ENCODE peak calls at places on chromosome 22, in four cellular contexts. One of them, this sample, is unnamed.

GRCh38 chr22:37282385-37282677 is at the start of gene CYTH4:
- DNase-seq in WERI-Rb-1: no peak
- DNase-seq in PC-3: peak; percentile 58
- DNase-seq in MV-4-11: peak; percentile 85
- DNase-seq in this sample: no peak

GRCh38 chr22:25475554-25476022 is 88.9 kb upstream of the GRK3 start:
- DNase-seq in PC-3: no peak
- DNase-seq in MV-4-11: no peak
- DNase-seq in WERI-Rb-1: no peak
- DNase-seq in this sample: peak; percentile 74

GRCh38 chr22:37077802-37078448 is 26.4 kb downstream of the KCTD17 start:
- DNase-seq in PC-3: peak; percentile 58
- DNase-seq in WERI-Rb-1: peak; percentile 76
- DNase-seq in MV-4-11: peak; percentile 17
- DNase-seq in this sample: peak; percentile 41

GRCh38 chr22:21051836-21052400 is 6.2 kb downstream of the LRRC74B start:
- DNase-seq in MV-4-11: no peak
- DNase-seq in WERI-Rb-1: no peak
- DNase-seq in PC-3: no peak
- DNase-seq in this sample: no peak

GRCh38 chr22:43707650-43708049 is 104.5 kb downstream of the EFCAB6 start:
- DNase-seq in MV-4-11: no peak
- DNase-seq in WERI-Rb-1: no peak
- DNase-seq in PC-3: peak; percentile 62
- DNase-seq in this sample: no peak

GRCh38 chr22:35835267-35835997 is 117.8 kb downstream of the APOL5 start:
- DNase-seq in WERI-Rb-1: no peak
- DNase-seq in PC-3: peak; percentile 54
- DNase-seq in MV-4-11: no peak
- DNase-seq in this sample: no peak

GRCh38 chr22:36350751-36351594 is 36.8 kb downstream of the MYH9 start:
- DNase-seq in PC-3: peak; percentile 48
- DNase-seq in MV-4-11: no peak
- DNase-seq in WERI-Rb-1: peak; percentile 28
- DNase-seq in this sample: no peak

GRCh38 chr22:20905415-20906386 is 11.5 kb upstream of the CRKL start:
- DNase-seq in WERI-Rb-1: no peak
- DNase-seq in PC-3: peak; percentile 29
- DNase-seq in MV-4-11: peak; percentile 30
- DNase-seq in this sample: no peak

GRCh38 chr22:46378499-46379300 is 43.2 kb downstream of the TRMU start:
- DNase-seq in WERI-Rb-1: no peak
- DNase-seq in MV-4-11: peak; percentile 31
- DNase-seq in PC-3: no peak
- DNase-seq in this sample: no peak

GRCh38 chr22:19150482-19151328 is 613 bp upstream of the GSC2 start:
- DNase-seq in PC-3: no peak
- DNase-seq in WERI-Rb-1: no peak
- DNase-seq in MV-4-11: no peak
- DNase-seq in this sample: no peak

GRCh38 chr22:40123387-40123786 is 54.3 kb upstream of the TNRC6B start:
- DNase-seq in MV-4-11: no peak
- DNase-seq in WERI-Rb-1: no peak
- DNase-seq in PC-3: no peak
- DNase-seq in this sample: no peak

GRCh38 chr22:28607710-28608109 is 71.9 kb downstream of the TTC28 start:
- DNase-seq in PC-3: no peak
- DNase-seq in WERI-Rb-1: no peak
- DNase-seq in MV-4-11: peak; percentile 12
- DNase-seq in this sample: no peak

GRCh38 chr22:44180706-44181032 is at the start of gene PARVG:
- DNase-seq in PC-3: peak; percentile 38
- DNase-seq in WERI-Rb-1: no peak
- DNase-seq in MV-4-11: peak; percentile 50
- DNase-seq in this sample: no peak

GRCh38 chr22:35346596-35347220 is 34.2 kb upstream of the HMOX1 start:
- DNase-seq in MV-4-11: no peak
- DNase-seq in PC-3: no peak
- DNase-seq in WERI-Rb-1: no peak
- DNase-seq in this sample: no peak

GRCh38 chr22:32880906-32881596 is 79.5 kb downstream of the TIMP3 start:
- DNase-seq in PC-3: no peak
- DNase-seq in WERI-Rb-1: peak; percentile 73
- DNase-seq in MV-4-11: no peak
- DNase-seq in this sample: peak; percentile 61

GRCh38 chr22:19879651-19879995 is 24.9 kb upstream of the GNB1L start:
- DNase-seq in PC-3: no peak
- DNase-seq in WERI-Rb-1: no peak
- DNase-seq in MV-4-11: no peak
- DNase-seq in this sample: no peak

GRCh38 chr22:47839586-47840245 is 1077.3 kb downstream of the TBC1D22A start:
- DNase-seq in PC-3: no peak
- DNase-seq in MV-4-11: no peak
- DNase-seq in WERI-Rb-1: peak; percentile 71
- DNase-seq in this sample: no peak

GRCh38 chr22:39101226-39101625 is 4.2 kb downstream of the APOBEC3H start:
- DNase-seq in PC-3: no peak
- DNase-seq in MV-4-11: no peak
- DNase-seq in WERI-Rb-1: no peak
- DNase-seq in this sample: no peak

GRCh38 chr22:33438273-33438672 is 380.1 kb upstream of the SYN3 start:
- DNase-seq in PC-3: peak; percentile 45
- DNase-seq in WERI-Rb-1: no peak
- DNase-seq in MV-4-11: no peak
- DNase-seq in this sample: no peak

GRCh38 chr22:44005524-44005923 is 18.6 kb upstream of the PARVB start:
- DNase-seq in PC-3: no peak
- DNase-seq in WERI-Rb-1: no peak
- DNase-seq in MV-4-11: peak; percentile 87
- DNase-seq in this sample: peak; percentile 90

GRCh38 chr22:35609261-35609660 is 7.9 kb downstream of the MB start:
- DNase-seq in MV-4-11: no peak
- DNase-seq in WERI-Rb-1: no peak
- DNase-seq in PC-3: no peak
- DNase-seq in this sample: no peak

GRCh38 chr22:48807155-48807554 is 1020.5 kb downstream of the BRD1 start:
- DNase-seq in PC-3: no peak
- DNase-seq in WERI-Rb-1: peak; percentile 62
- DNase-seq in MV-4-11: no peak
- DNase-seq in this sample: no peak

GRCh38 chr22:44099696-44100095 is 75.6 kb downstream of the PARVB start:
- DNase-seq in PC-3: no peak
- DNase-seq in WERI-Rb-1: no peak
- DNase-seq in MV-4-11: no peak
- DNase-seq in this sample: no peak

GRCh38 chr22:19959043-19959586 is 17.5 kb upstream of the TXNRD2 start:
- DNase-seq in MV-4-11: no peak
- DNase-seq in PC-3: no peak
- DNase-seq in WERI-Rb-1: peak; percentile 62
- DNase-seq in this sample: no peak

GRCh38 chr22:20587206-20587958 is 80.0 kb downstream of the MED15 start:
- DNase-seq in MV-4-11: no peak
- DNase-seq in WERI-Rb-1: no peak
- DNase-seq in PC-3: no peak
- DNase-seq in this sample: no peak

GRCh38 chr22:27238935-27239510 is 562.5 kb downstream of the MN1 start:
- DNase-seq in WERI-Rb-1: no peak
- DNase-seq in PC-3: peak; percentile 7
- DNase-seq in MV-4-11: no peak
- DNase-seq in this sample: no peak

GRCh38 chr22:39800790-39801540 is 92.6 kb downstream of the ENTHD1 start:
- DNase-seq in PC-3: no peak
- DNase-seq in MV-4-11: no peak
- DNase-seq in WERI-Rb-1: no peak
- DNase-seq in this sample: no peak

GRCh38 chr22:44100411-44100810 is 76.3 kb downstream of the PARVB start:
- DNase-seq in WERI-Rb-1: peak; percentile 52
- DNase-seq in PC-3: no peak
- DNase-seq in MV-4-11: no peak
- DNase-seq in this sample: no peak

GRCh38 chr22:27393371-27393770 is 408.2 kb downstream of the MN1 start:
- DNase-seq in PC-3: peak; percentile 80
- DNase-seq in WERI-Rb-1: no peak
- DNase-seq in MV-4-11: no peak
- DNase-seq in this sample: no peak

GRCh38 chr22:46460835-46461234 is 76.6 kb downstream of the CELSR1 start:
- DNase-seq in WERI-Rb-1: no peak
- DNase-seq in PC-3: no peak
- DNase-seq in MV-4-11: no peak
- DNase-seq in this sample: no peak

GRCh38 chr22:43293661-43294392 is 49.3 kb downstream of the SCUBE1 start:
- DNase-seq in WERI-Rb-1: peak; percentile 94
- DNase-seq in MV-4-11: no peak
- DNase-seq in PC-3: peak; percentile 29
- DNase-seq in this sample: no peak

This sample was measured in Kasumi-1.